ENCODE peak calls at places on chromosome 12, in four cellular contexts. C, R, N and I are unnamed samples.
A peak's percentile ranks its signal among the peaks of the same experiment; 100 is the strongest.

GRCh38 chr12:27213830-27214787 is 30.0 kb upstream of the STK38L start:
- DNase-seq in C (no peak), R (no peak), N (no peak), I (no peak)

GRCh38 chr12:14828896-14829295 is 14.4 kb downstream of the ART4 start:
- DNase-seq in C (no peak), R (no peak), N (no peak), I (no peak)

GRCh38 chr12:91276529-91276928 is 93.9 kb upstream of the DCN start:
- DNase-seq in C (no peak), R (no peak), N (no peak), I (no peak)

GRCh38 chr12:53989227-53990113 is 4.5 kb downstream of the HOXC10 start:
- DNase-seq in C (no peak), R (no peak), N (no peak), I (no peak)

GRCh38 chr12:19285793-19286448 is 153.4 kb upstream of the AEBP2 start:
- DNase-seq in C (no peak), R (no peak), N (no peak), I (no peak)

GRCh38 chr12:6226002-6226700 is 26.0 kb downstream of the CD9 start:
- DNase-seq in C (peak; percentile 97), R (no peak), N (no peak), I (peak; percentile 84)

GRCh38 chr12:26795899-26796298 is 37.1 kb downstream of the ITPR2 start:
- DNase-seq in C (no peak), R (no peak), N (no peak), I (no peak)

GRCh38 chr12:127381043-127381668 is 885.8 kb upstream of the TMEM132C start:
- DNase-seq in C (no peak), R (no peak), N (no peak), I (no peak)

GRCh38 chr12:13436696-13437391 is 240.3 kb downstream of the EMP1 start:
- DNase-seq in C (no peak), R (peak; percentile 88), N (no peak), I (no peak)

GRCh38 chr12:57156701-57157403 is 9.4 kb upstream of the LRP1-AS start:
- DNase-seq in C (peak; percentile 66), R (no peak), N (no peak), I (no peak)

GRCh38 chr12:79835377-79835843 is 99.5 kb downstream of the PPP1R12A start:
- DNase-seq in C (no peak), R (no peak), N (no peak), I (no peak)

GRCh38 chr12:57549203-57549908 is 488 bp upstream of the KIF5A start:
- DNase-seq in C (no peak), R (no peak), N (no peak), I (no peak)

GRCh38 chr12:132327351-132328171 is 1.8 kb downstream of the GALNT9 start:
- DNase-seq in C (peak; percentile 95), R (peak; percentile 76), N (no peak), I (peak; percentile 71)

GRCh38 chr12:111753144-111753881 is 13.4 kb upstream of the ALDH2 start:
- DNase-seq in C (peak; percentile 84), R (no peak), N (no peak), I (no peak)

GRCh38 chr12:49428652-49429549 is 61.6 kb downstream of the SPATS2 start:
- DNase-seq in C (no peak), R (peak; percentile 16), N (no peak), I (no peak)

GRCh38 chr12:46160081-46160980 is 108.5 kb downstream of the SLC38A1 start:
- DNase-seq in C (peak; percentile 70), R (no peak), N (no peak), I (no peak)

GRCh38 chr12:53995311-53996187 is 4.4 kb upstream of the HOXC9 start:
- DNase-seq in C (no peak), R (no peak), N (no peak), I (no peak)

GRCh38 chr12:6476496-6476895 is 6.0 kb upstream of the VAMP1 start:
- DNase-seq in C (no peak), R (no peak), N (no peak), I (no peak)

GRCh38 chr12:85951823-85952222 is 77.7 kb downstream of the NTS start:
- DNase-seq in C (no peak), R (no peak), N (no peak), I (peak; percentile 6)

GRCh38 chr12:51970904-51971646 is 19.6 kb downstream of the ACVR1B start:
- DNase-seq in C (no peak), R (no peak), N (peak; percentile 25), I (no peak)

GRCh38 chr12:101733166-101733565 is 6.1 kb downstream of the SYCP3 start:
- DNase-seq in C (no peak), R (no peak), N (no peak), I (no peak)

GRCh38 chr12:82449179-82449578 is 90.8 kb downstream of the METTL25 start:
- DNase-seq in C (no peak), R (no peak), N (no peak), I (no peak)

GRCh38 chr12:124518051-124518932 is 49.1 kb downstream of the NCOR2 start:
- DNase-seq in C (peak; percentile 100), R (peak; percentile 95), N (no peak), I (peak; percentile 99)

GRCh38 chr12:55822228-55822627 is 4.4 kb downstream of the ORMDL2 start:
- DNase-seq in C (no peak), R (no peak), N (no peak), I (no peak)

GRCh38 chr12:65232490-65233077 is 45.9 kb upstream of the MSRB3 start:
- DNase-seq in C (no peak), R (peak; percentile 14), N (no peak), I (no peak)

GRCh38 chr12:93476555-93476954 is 9.2 kb downstream of the MRPL42 start:
- DNase-seq in C (no peak), R (no peak), N (no peak), I (no peak)

GRCh38 chr12:109879332-109880048 is 851 bp downstream of the GLTP start:
- DNase-seq in C (no peak), R (no peak), N (no peak), I (no peak)

GRCh38 chr12:6934110-6934509 is 6.4 kb downstream of the ATN1 start:
- DNase-seq in C (no peak), R (no peak), N (no peak), I (no peak)

GRCh38 chr12:76042147-76042546 is 10.6 kb upstream of the PHLDA1 start:
- DNase-seq in C (no peak), R (no peak), N (no peak), I (no peak)

GRCh38 chr12:96774501-96775256 is 132.4 kb upstream of the NEDD1 start:
- DNase-seq in C (no peak), R (peak; percentile 48), N (no peak), I (no peak)

GRCh38 chr12:65740873-65741600 is 83.2 kb upstream of the HMGA2 start:
- DNase-seq in C (peak; percentile 85), R (no peak), N (no peak), I (no peak)

GRCh38 chr12:40054554-40055226 is 51.2 kb downstream of the SLC2A13 start:
- DNase-seq in C (peak; percentile 74), R (peak; percentile 39), N (no peak), I (no peak)

GRCh38 chr12:127191124-127191523 is 1075.8 kb upstream of the TMEM132C start:
- DNase-seq in C (no peak), R (peak; percentile 82), N (no peak), I (no peak)